ENCODE peak calls at places on chromosomes 13 and 19, in four cellular contexts. One of them, this sample, is unnamed.

GRCh38 chr13:34523401-34523800 is 418.7 kb upstream of the NBEA start:
- DNase-seq in upper lobe of left lung: no peak
- DNase-seq in uterus: no peak
- DNase-seq in tibial nerve: no peak
- DNase-seq in this sample: no peak

GRCh38 chr19:10364644-10365043 is 15.7 kb downstream of the TYK2 start:
- DNase-seq in tibial nerve: no peak
- DNase-seq in upper lobe of left lung: no peak
- DNase-seq in uterus: no peak
- DNase-seq in this sample: peak; percentile 41

GRCh38 chr19:7846247-7846646 is 16.2 kb downstream of the EVI5L start:
- DNase-seq in uterus: no peak
- DNase-seq in upper lobe of left lung: no peak
- DNase-seq in tibial nerve: no peak
- DNase-seq in this sample: no peak

GRCh38 chr19:4557971-4558941 is 1.2 kb downstream of the SEMA6B start:
- DNase-seq in uterus: no peak
- DNase-seq in upper lobe of left lung: peak; percentile 43
- DNase-seq in tibial nerve: no peak
- DNase-seq in this sample: no peak

GRCh38 chr19:17517898-17518297 is 6.4 kb downstream of the PGLS start:
- DNase-seq in uterus: no peak
- DNase-seq in upper lobe of left lung: no peak
- DNase-seq in tibial nerve: no peak
- DNase-seq in this sample: no peak

GRCh38 chr19:43290568-43291359 is 21.4 kb upstream of the PSG9 start:
- DNase-seq in uterus: no peak
- DNase-seq in tibial nerve: no peak
- DNase-seq in upper lobe of left lung: no peak
- DNase-seq in this sample: no peak

GRCh38 chr13:84896128-84896527 is 903.1 kb downstream of the SLITRK6 start:
- DNase-seq in uterus: no peak
- DNase-seq in upper lobe of left lung: no peak
- DNase-seq in tibial nerve: no peak
- DNase-seq in this sample: no peak

GRCh38 chr19:19537321-19538048 is 580 bp upstream of the CILP2 start:
- DNase-seq in tibial nerve: no peak
- DNase-seq in uterus: no peak
- DNase-seq in upper lobe of left lung: no peak
- DNase-seq in this sample: no peak

GRCh38 chr19:40283414-40284250 is 1.5 kb downstream of the AKT2 start:
- DNase-seq in upper lobe of left lung: no peak
- DNase-seq in tibial nerve: no peak
- DNase-seq in uterus: no peak
- DNase-seq in this sample: peak; percentile 72

GRCh38 chr13:94233401-94233800 is 246.1 kb downstream of the DCT start:
- DNase-seq in tibial nerve: peak; percentile 12
- DNase-seq in uterus: no peak
- DNase-seq in upper lobe of left lung: no peak
- DNase-seq in this sample: no peak

GRCh38 chr13:64688893-64689677 is 2541.1 kb downstream of the PCDH9 start:
- DNase-seq in upper lobe of left lung: no peak
- DNase-seq in tibial nerve: no peak
- DNase-seq in uterus: no peak
- DNase-seq in this sample: no peak

GRCh38 chr13:33219926-33220325 is 65.6 kb downstream of the STARD13 start:
- DNase-seq in uterus: no peak
- DNase-seq in tibial nerve: no peak
- DNase-seq in upper lobe of left lung: no peak
- DNase-seq in this sample: no peak
- H3K27ac ChIP-seq in uterus: no peak overlapping the region
- H3K27ac ChIP-seq in tibial nerve: no peak overlapping the region
- H3K27ac ChIP-seq in upper lobe of left lung: no peak overlapping the region
- H3K27ac ChIP-seq in this sample: no peak overlapping the region

GRCh38 chr19:38700350-38700932 is 43.8 kb downstream of the CAPN12 start:
- DNase-seq in uterus: no peak
- DNase-seq in tibial nerve: no peak
- DNase-seq in upper lobe of left lung: no peak
- DNase-seq in this sample: no peak
- H3K4me1 ChIP-seq in uterus: peaks cover 23% of the 10 kb centered on the region
- H3K4me1 ChIP-seq in tibial nerve: peaks cover 57% of the 10 kb centered on the region
- H3K4me1 ChIP-seq in upper lobe of left lung: peaks cover 72% of the 10 kb centered on the region
- H3K4me1 ChIP-seq in this sample: no peaks in the 10 kb centered on the region

GRCh38 chr19:1566392-1567115 is 1.6 kb downstream of the MEX3D start:
- DNase-seq in upper lobe of left lung: peak; percentile 77
- DNase-seq in uterus: peak; percentile 78
- DNase-seq in tibial nerve: peak; percentile 45
- DNase-seq in this sample: no peak
- TF ChIP-seq POLR2A in upper lobe of left lung: no peak
- TF ChIP-seq POLR2A in uterus: peak; percentile 74
- TF ChIP-seq POLR2A in tibial nerve: peak; percentile 53
- TF ChIP-seq POLR2A in this sample: peak; percentile 20

DNA sequence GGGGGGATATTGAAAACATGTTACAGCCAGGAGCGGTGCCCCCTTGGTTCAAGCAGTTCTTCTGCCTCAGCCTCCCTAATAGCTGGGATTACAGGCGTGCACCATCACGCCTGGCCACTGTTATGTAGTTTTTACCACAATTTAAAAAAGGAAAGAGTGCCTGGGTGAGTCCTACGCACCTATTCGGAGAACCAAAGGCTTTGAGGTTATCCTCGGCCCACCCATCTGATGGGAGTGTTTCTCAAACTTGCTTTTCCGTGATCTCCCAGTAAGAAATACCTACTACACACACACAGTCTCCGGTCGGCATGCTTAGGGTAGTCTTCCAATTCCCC is 4.2 kb upstream of the GP6 start:
- DNase-seq in tibial nerve: no peak
- DNase-seq in upper lobe of left lung: no peak
- DNase-seq in uterus: no peak
- DNase-seq in this sample: no peak
- H3K27ac ChIP-seq in tibial nerve: no peak overlapping the region
- H3K27ac ChIP-seq in upper lobe of left lung: no peak overlapping the region
- H3K27ac ChIP-seq in uterus: no peak overlapping the region
- H3K27ac ChIP-seq in this sample: no peak overlapping the region

This sample was measured in right lobe of liver.